ENCODE peak calls at places on chromosomes 4 and X, in ten cellular contexts. One of them, this sample, is unnamed.

GRCh38 chr4:133997440-133997839 is 204.1 kb downstream of the PABPC4L start:
- DNase-seq in erythroblast: no peak
- DNase-seq in lower leg skin: no peak
- DNase-seq in endothelial cell of umbilical vein: no peak
- DNase-seq in GM12891: no peak
- DNase-seq in stomach: no peak
- DNase-seq in heart left ventricle: no peak
- DNase-seq in tibial nerve: no peak
- DNase-seq in IMR-90: peak
- DNase-seq in prostate gland: no peak
- DNase-seq in this sample: no peak

GRCh38 chr4:14985161-14985560 is 17.1 kb upstream of the CPEB2 start:
- DNase-seq in erythroblast: no peak
- DNase-seq in lower leg skin: no peak
- DNase-seq in endothelial cell of umbilical vein: no peak
- DNase-seq in GM12891: no peak
- DNase-seq in stomach: no peak
- DNase-seq in heart left ventricle: no peak
- DNase-seq in tibial nerve: no peak
- DNase-seq in IMR-90: no peak
- DNase-seq in prostate gland: no peak
- DNase-seq in this sample: no peak

GRCh38 chrX:154435171-154435733 is 1.7 kb upstream of the GDI1 start:
- DNase-seq in erythroblast: no peak
- DNase-seq in lower leg skin: no peak
- DNase-seq in endothelial cell of umbilical vein: no peak
- DNase-seq in GM12891: no peak
- DNase-seq in stomach: no peak
- DNase-seq in heart left ventricle: peak
- DNase-seq in tibial nerve: no peak
- DNase-seq in IMR-90: no peak
- DNase-seq in prostate gland: no peak
- DNase-seq in this sample: no peak

GRCh38 chr4:137015759-137016409 is 516.4 kb downstream of the PCDH18 start:
- DNase-seq in erythroblast: no peak
- DNase-seq in lower leg skin: no peak
- DNase-seq in endothelial cell of umbilical vein: no peak
- DNase-seq in GM12891: no peak
- DNase-seq in stomach: no peak
- DNase-seq in heart left ventricle: no peak
- DNase-seq in tibial nerve: no peak
- DNase-seq in IMR-90: no peak
- DNase-seq in prostate gland: no peak
- DNase-seq in this sample: no peak

GRCh38 chr4:107035711-107036601 is at the start of gene DKK2:
- DNase-seq in erythroblast: no peak
- DNase-seq in lower leg skin: peak
- DNase-seq in endothelial cell of umbilical vein: peak
- DNase-seq in GM12891: no peak
- DNase-seq in stomach: no peak
- DNase-seq in heart left ventricle: peak
- DNase-seq in tibial nerve: peak
- DNase-seq in IMR-90: peak
- DNase-seq in prostate gland: peak
- DNase-seq in this sample: no peak

GRCh38 chrX:46209037-46209436 is 336.2 kb downstream of the ZNF674 start:
- DNase-seq in erythroblast: no peak
- DNase-seq in lower leg skin: no peak
- DNase-seq in endothelial cell of umbilical vein: no peak
- DNase-seq in GM12891: no peak
- DNase-seq in stomach: no peak
- DNase-seq in heart left ventricle: no peak
- DNase-seq in tibial nerve: no peak
- DNase-seq in IMR-90: no peak
- DNase-seq in prostate gland: no peak
- DNase-seq in this sample: no peak

GRCh38 chr4:2281575-2282343 is 19.9 kb upstream of the MXD4 start:
- DNase-seq in erythroblast: no peak
- DNase-seq in lower leg skin: no peak
- DNase-seq in endothelial cell of umbilical vein: no peak
- DNase-seq in GM12891: peak
- DNase-seq in stomach: peak
- DNase-seq in heart left ventricle: peak
- DNase-seq in tibial nerve: no peak
- DNase-seq in IMR-90: no peak
- DNase-seq in prostate gland: no peak
- DNase-seq in this sample: no peak

GRCh38 chr4:4334798-4335520 is 44.9 kb downstream of the ZBTB49 start:
- DNase-seq in erythroblast: peak
- DNase-seq in lower leg skin: no peak
- DNase-seq in endothelial cell of umbilical vein: peak
- DNase-seq in GM12891: peak
- DNase-seq in stomach: peak
- DNase-seq in heart left ventricle: peak
- DNase-seq in tibial nerve: no peak
- DNase-seq in IMR-90: peak
- DNase-seq in prostate gland: peak
- DNase-seq in this sample: peak

GRCh38 chr4:155658665-155659064 is 8.0 kb upstream of the GUCY1A1 start:
- DNase-seq in erythroblast: no peak
- DNase-seq in lower leg skin: no peak
- DNase-seq in endothelial cell of umbilical vein: no peak
- DNase-seq in GM12891: no peak
- DNase-seq in stomach: no peak
- DNase-seq in heart left ventricle: no peak
- DNase-seq in tibial nerve: no peak
- DNase-seq in IMR-90: no peak
- DNase-seq in prostate gland: no peak
- DNase-seq in this sample: no peak

DNA sequence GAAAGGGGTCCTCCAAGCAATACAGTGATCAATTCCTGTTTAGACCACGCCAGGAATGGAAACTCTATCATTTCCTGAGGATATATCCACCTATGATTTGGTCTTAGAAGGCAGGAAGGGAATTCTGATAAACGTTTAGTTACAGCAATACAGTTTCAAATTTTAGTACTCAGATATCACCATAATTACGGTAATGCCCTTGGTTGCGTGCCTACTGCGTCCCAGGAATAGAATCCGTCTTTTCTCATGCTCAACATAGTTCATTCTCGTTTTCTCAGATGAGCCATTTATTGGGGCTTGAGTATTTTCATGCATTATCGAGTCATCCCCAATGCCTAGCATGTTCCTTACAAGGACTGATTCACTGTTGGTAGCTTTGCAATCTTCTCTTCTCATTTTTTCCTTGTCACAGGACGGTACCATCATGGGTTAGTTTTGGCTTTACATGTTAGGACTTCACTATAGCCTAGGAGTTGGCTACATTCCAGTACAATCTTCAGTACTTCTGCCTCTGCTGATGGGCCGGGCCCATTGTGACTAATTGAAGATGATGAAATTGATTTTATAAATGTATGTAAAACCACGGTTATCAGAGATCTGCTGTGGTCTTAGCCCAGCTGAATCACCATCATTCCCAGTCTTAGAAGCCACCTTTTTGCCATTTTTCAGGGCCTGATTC is 4.4 kb upstream of the PRKX start:
- DNase-seq in erythroblast: no peak
- DNase-seq in lower leg skin: no peak
- DNase-seq in endothelial cell of umbilical vein: no peak
- DNase-seq in GM12891: no peak
- DNase-seq in stomach: no peak
- DNase-seq in heart left ventricle: no peak
- DNase-seq in tibial nerve: no peak
- DNase-seq in IMR-90: peak
- DNase-seq in prostate gland: no peak
- DNase-seq in this sample: no peak
- TF ChIP-seq POLR2A in erythroblast: no peak
- TF ChIP-seq POLR2A in lower leg skin: no peak
- TF ChIP-seq POLR2A in endothelial cell of umbilical vein: no peak
- TF ChIP-seq POLR2A in GM12891: no peak
- TF ChIP-seq POLR2A in stomach: no peak
- TF ChIP-seq POLR2A in heart left ventricle: no peak
- TF ChIP-seq POLR2A in tibial nerve: no peak
- TF ChIP-seq POLR2A in IMR-90: no peak
- TF ChIP-seq POLR2A in prostate gland: no peak
- TF ChIP-seq POLR2A in this sample: no peak

DNA sequence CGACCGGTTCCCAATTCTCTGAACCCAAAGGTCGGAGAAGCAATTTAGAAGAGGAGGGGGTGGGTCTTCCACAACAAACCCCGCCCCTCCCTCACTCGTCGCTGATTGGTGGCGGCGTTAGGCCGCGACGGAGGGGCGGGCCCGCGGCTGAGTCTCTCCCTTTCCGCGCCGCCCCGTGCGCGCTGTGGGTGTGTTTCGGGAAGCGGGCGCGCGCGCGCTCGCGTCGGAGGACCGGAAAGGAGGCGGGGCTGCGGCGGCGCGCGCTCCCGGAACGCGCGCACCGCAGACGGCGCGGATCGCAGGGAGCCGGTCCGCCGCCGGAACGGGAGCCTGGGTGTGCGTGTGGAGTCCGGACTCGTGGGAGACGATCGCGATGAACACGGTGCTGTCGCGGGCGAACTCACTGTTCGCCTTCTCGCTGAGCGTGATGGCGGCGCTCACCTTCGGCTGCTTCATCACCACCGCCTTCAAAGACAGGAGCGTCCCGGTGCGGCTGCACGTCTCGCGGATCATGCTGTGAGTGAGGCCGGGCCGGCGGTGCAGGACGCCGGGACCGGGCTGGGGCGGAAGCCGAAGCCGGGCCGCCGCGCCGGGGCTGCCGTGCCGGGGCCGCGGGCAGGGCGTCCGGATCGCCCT is at the start of gene SPCS3:
- DNase-seq in erythroblast: peak
- DNase-seq in lower leg skin: peak
- DNase-seq in endothelial cell of umbilical vein: peak
- DNase-seq in GM12891: peak
- DNase-seq in stomach: peak
- DNase-seq in heart left ventricle: peak
- DNase-seq in tibial nerve: peak
- DNase-seq in IMR-90: peak
- DNase-seq in prostate gland: peak
- DNase-seq in this sample: peak
- TF ChIP-seq POLR2A in erythroblast: peak
- TF ChIP-seq POLR2A in lower leg skin: no peak
- TF ChIP-seq POLR2A in endothelial cell of umbilical vein: peak
- TF ChIP-seq POLR2A in GM12891: peak
- TF ChIP-seq POLR2A in stomach: no peak
- TF ChIP-seq POLR2A in heart left ventricle: peak
- TF ChIP-seq POLR2A in tibial nerve: peak
- TF ChIP-seq POLR2A in IMR-90: peak
- TF ChIP-seq POLR2A in prostate gland: peak
- TF ChIP-seq POLR2A in this sample: peak

GRCh38 chr4:185396724-185397402 is at the start of gene ANKRD37:
- DNase-seq in erythroblast: no peak
- DNase-seq in lower leg skin: no peak
- DNase-seq in endothelial cell of umbilical vein: peak
- DNase-seq in GM12891: no peak
- DNase-seq in stomach: peak
- DNase-seq in heart left ventricle: peak
- DNase-seq in tibial nerve: no peak
- DNase-seq in IMR-90: peak
- DNase-seq in prostate gland: peak
- DNase-seq in this sample: no peak
- TF ChIP-seq POLR2A in erythroblast: no peak
- TF ChIP-seq POLR2A in lower leg skin: no peak
- TF ChIP-seq POLR2A in endothelial cell of umbilical vein: no peak
- TF ChIP-seq POLR2A in GM12891: no peak
- TF ChIP-seq POLR2A in stomach: no peak
- TF ChIP-seq POLR2A in heart left ventricle: no peak
- TF ChIP-seq POLR2A in tibial nerve: no peak
- TF ChIP-seq POLR2A in IMR-90: no peak
- TF ChIP-seq POLR2A in prostate gland: peak
- TF ChIP-seq POLR2A in this sample: no peak

GRCh38 chr4:40196260-40196659 is 571 bp upstream of the RHOH start:
- DNase-seq in erythroblast: no peak
- DNase-seq in lower leg skin: no peak
- DNase-seq in endothelial cell of umbilical vein: no peak
- DNase-seq in GM12891: no peak
- DNase-seq in stomach: no peak
- DNase-seq in heart left ventricle: no peak
- DNase-seq in tibial nerve: no peak
- DNase-seq in IMR-90: no peak
- DNase-seq in prostate gland: no peak
- DNase-seq in this sample: no peak

GRCh38 chr4:40196724-40197281 is at the start of gene RHOH:
- DNase-seq in erythroblast: peak
- DNase-seq in lower leg skin: no peak
- DNase-seq in endothelial cell of umbilical vein: no peak
- DNase-seq in GM12891: no peak
- DNase-seq in stomach: peak
- DNase-seq in heart left ventricle: no peak
- DNase-seq in tibial nerve: no peak
- DNase-seq in IMR-90: no peak
- DNase-seq in prostate gland: no peak
- DNase-seq in this sample: no peak

GRCh38 chr4:40199179-40199670 is 2.4 kb downstream of the RHOH start:
- DNase-seq in erythroblast: peak
- DNase-seq in lower leg skin: no peak
- DNase-seq in endothelial cell of umbilical vein: no peak
- DNase-seq in GM12891: no peak
- DNase-seq in stomach: no peak
- DNase-seq in heart left ventricle: no peak
- DNase-seq in tibial nerve: no peak
- DNase-seq in IMR-90: no peak
- DNase-seq in prostate gland: no peak
- DNase-seq in this sample: no peak

GRCh38 chr4:40199999-40200880 is 3.4 kb downstream of the RHOH start:
- DNase-seq in erythroblast: peak
- DNase-seq in lower leg skin: no peak
- DNase-seq in endothelial cell of umbilical vein: no peak
- DNase-seq in GM12891: no peak
- DNase-seq in stomach: peak
- DNase-seq in heart left ventricle: no peak
- DNase-seq in tibial nerve: no peak
- DNase-seq in IMR-90: peak
- DNase-seq in prostate gland: no peak
- DNase-seq in this sample: no peak

DNA sequence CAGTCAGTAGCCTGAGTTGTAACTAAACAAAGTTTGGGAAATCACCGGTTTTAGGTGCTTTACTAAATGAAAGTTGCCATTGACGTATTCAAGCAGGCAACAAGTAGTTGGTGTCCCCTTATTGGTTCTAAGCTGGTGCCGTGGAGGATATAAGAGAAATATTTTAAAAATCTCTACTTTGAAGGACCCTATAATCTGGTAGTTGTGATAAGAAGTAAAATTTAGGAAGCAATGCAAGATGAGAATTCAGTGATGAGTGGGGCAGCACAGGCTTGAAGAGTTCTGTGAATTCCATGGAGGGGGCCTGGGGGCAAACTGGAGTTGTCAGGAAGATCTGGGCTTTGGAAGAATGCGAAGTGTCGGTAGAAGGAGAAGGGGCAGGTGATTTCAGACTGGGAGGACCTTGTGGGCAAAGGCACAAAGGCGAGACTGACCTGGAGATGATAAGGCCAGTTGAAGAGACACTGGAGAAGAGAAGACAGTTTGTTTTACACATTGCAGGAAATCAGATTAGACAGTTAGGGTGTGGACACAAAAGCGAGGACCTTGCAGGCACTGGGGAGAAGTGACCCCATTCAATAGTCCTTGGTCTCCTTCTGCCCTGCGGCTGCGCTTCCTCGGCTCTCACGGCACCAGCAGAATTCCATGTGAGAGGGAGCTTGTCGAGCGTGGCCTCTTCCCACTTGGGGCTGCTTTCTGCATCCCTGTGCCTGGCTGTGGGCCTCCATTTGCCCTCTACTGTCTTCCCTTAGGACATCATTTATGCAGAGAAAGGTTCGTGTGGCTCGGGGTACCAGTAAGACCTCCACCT is 1.3 kb downstream of the RHOH start:
- DNase-seq in erythroblast: peak
- DNase-seq in lower leg skin: no peak
- DNase-seq in endothelial cell of umbilical vein: no peak
- DNase-seq in GM12891: no peak
- DNase-seq in stomach: no peak
- DNase-seq in heart left ventricle: no peak
- DNase-seq in tibial nerve: no peak
- DNase-seq in IMR-90: no peak
- DNase-seq in prostate gland: no peak
- DNase-seq in this sample: no peak
- TF ChIP-seq POLR2A in erythroblast: peak
- TF ChIP-seq POLR2A in lower leg skin: no peak
- TF ChIP-seq POLR2A in endothelial cell of umbilical vein: no peak
- TF ChIP-seq POLR2A in GM12891: no peak
- TF ChIP-seq POLR2A in stomach: no peak
- TF ChIP-seq POLR2A in heart left ventricle: no peak
- TF ChIP-seq POLR2A in tibial nerve: no peak
- TF ChIP-seq POLR2A in IMR-90: no peak
- TF ChIP-seq POLR2A in prostate gland: no peak
- TF ChIP-seq POLR2A in this sample: no peak

This sample was measured in ovary.